ENCODE peak calls at places on chromosomes 16 and 17, in four cellular contexts. G is left ventricle myocardium inferior, F is lower lobe of right lung, U is AG09319. I is an unnamed sample.

GRCh38 chr16:31136287-31136662 is 748 bp upstream of the PRSS8 start:
- DNase-seq in G (no peak), U (no peak), F (no peak), I (no peak)

GRCh38 chr16:66717776-66718175 is 21.2 kb upstream of the CMTM4 start:
- DNase-seq in G (no peak), U (no peak), F (no peak), I (no peak)

GRCh38 chr17:49003557-49004511 is 6.6 kb downstream of the IGF2BP1 start:
- DNase-seq in F (no peak), G (no peak), U (no peak), I (no peak)

GRCh38 chr17:12097326-12097725 is 76.6 kb downstream of the MAP2K4 start:
- DNase-seq in G (no peak), F (no peak), U (no peak), I (no peak)

GRCh38 chr16:5756969-5757368 is 659.4 kb upstream of the EEF2KMT start:
- DNase-seq in F (no peak), G (no peak), U (no peak), I (no peak)

GRCh38 chr17:55356440-55357328 is 65.0 kb downstream of the MMD start:
- DNase-seq in G (peak), U (peak), F (peak), I (peak)

GRCh38 chr16:4918790-4919210 is 18.1 kb downstream of the PPL start:
- DNase-seq in U (no peak), F (peak), G (no peak), I (peak)

GRCh38 chr17:50604470-50604869 is 30.2 kb upstream of the ABCC3 start:
- DNase-seq in G (peak), U (peak), F (peak), I (no peak)

GRCh38 chr17:82858376-82859126 is 18.7 kb upstream of the ZNF750 start:
- DNase-seq in U (no peak), F (no peak), G (no peak), I (peak)

GRCh38 chr16:28935333-28935732 is 3.6 kb downstream of the CD19 start:
- DNase-seq in G (no peak), U (no peak), F (no peak), I (no peak)

GRCh38 chr16:16933861-16934260 is 536.9 kb downstream of the XYLT1 start:
- DNase-seq in U (no peak), F (no peak), G (no peak), I (no peak)

GRCh38 chr17:41773190-41773588 is 13.3 kb downstream of the JUP start:
- DNase-seq in G (peak), U (no peak), F (no peak), I (peak)

GRCh38 chr17:72952220-72952619 is 140.3 kb downstream of the SLC39A11 start:
- DNase-seq in F (no peak), G (no peak), U (no peak), I (no peak)
- TF ChIP-seq CTCF in F (no peak), G (no peak), U (no peak), I (no peak)

GRCh38 chr17:74153821-74154430 is 49.6 kb upstream of the RPL38 start:
- DNase-seq in G (no peak), F (no peak), U (no peak), I (no peak)
- TF ChIP-seq CTCF in G (no peak), F (no peak), U (no peak), I (no peak)

DNA sequence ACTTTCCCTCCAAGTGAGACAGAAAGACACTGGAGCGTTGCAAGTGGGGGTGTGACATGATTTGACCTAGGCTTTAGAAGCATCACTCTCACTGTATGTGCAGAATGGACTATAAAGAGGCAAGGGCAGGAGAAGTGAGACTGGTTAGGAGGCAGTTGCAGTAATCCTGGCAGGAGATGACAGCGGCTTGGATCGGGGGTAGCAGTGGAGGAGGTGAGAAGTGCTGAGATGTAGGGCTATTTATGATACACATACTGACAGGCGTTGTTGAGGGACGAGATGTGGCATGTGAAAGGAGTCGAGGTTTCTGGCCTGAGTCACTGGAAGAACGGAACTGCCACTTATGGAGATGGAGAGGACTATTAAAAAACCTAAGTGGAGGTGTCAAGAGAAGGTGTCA is 145.4 kb downstream of the SPECC1 start:
- DNase-seq in F (no peak), U (no peak), G (no peak), I (no peak)
- TF ChIP-seq CTCF in F (no peak), U (no peak), G (no peak), I (no peak)

GRCh38 chr17:76781056-76781982 is 43.4 kb downstream of the MFSD11 start:
- DNase-seq in G (no peak), F (no peak), U (no peak), I (no peak)
- TF ChIP-seq CTCF in G (no peak), F (no peak), U (no peak), I (no peak)

DNA sequence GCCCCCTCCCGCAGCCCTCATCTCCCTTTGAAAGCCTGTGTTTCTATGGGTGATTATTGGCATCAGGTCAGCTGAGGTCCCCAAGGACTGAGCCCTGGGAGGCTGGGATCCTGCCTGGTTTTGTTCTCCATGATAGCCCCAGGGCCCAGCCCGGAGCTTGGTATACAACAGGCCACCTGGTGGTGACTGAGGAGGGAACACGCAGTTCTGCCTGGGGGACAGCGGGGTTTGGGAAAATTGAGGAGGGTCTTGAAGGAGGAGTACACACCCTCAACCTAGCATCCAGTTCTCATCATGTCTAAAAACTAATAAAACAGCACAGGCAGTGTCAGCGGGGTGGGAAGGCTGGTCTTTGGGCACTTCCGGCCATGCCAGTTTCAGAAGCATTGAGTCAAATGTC is 335.1 kb downstream of the CPPED1 start:
- DNase-seq in U (no peak), F (no peak), G (no peak), I (no peak)
- TF ChIP-seq CTCF in U (no peak), F (no peak), G (no peak), I (no peak)